ENCODE peak calls at places on chromosomes 4 and X, in four cellular contexts. Z is DND-41, X is right lobe of liver, Y is A549. A is an unnamed sample. For H3K4me1, the result is how much of the 10 kb centered on the place peaks cover.

GRCh38 chr4:121140712-121141111 is 23.4 kb downstream of the TNIP3 start:
- DNase-seq in Z (no peak), X (no peak), Y (no peak), A (no peak)

GRCh38 chrX:72238183-72238582 is 644 bp downstream of the ERCC6L start:
- DNase-seq in Z (no peak), X (no peak), Y (no peak), A (no peak)

GRCh38 chr4:111879539-111879938 is 265.7 kb upstream of the FAM241A start:
- DNase-seq in Z (no peak), X (no peak), Y (no peak), A (no peak)

GRCh38 chrX:74464722-74465121 is 43.4 kb downstream of the SLC16A2 start:
- DNase-seq in Z (no peak), X (no peak), Y (no peak), A (no peak)

GRCh38 chr4:39169426-39169825 is 12.9 kb upstream of the WDR19 start:
- DNase-seq in Z (no peak), X (no peak), Y (no peak), A (no peak)

GRCh38 chr4:94635172-94635571 is 122.6 kb upstream of the BMPR1B start:
- DNase-seq in Z (no peak), X (no peak), Y (no peak), A (no peak)

GRCh38 chr4:110309686-110310085 is 111.3 kb upstream of the ELOVL6 start:
- DNase-seq in Z (no peak), X (no peak), Y (no peak), A (no peak)

GRCh38 chrX:10049246-10049645 is 82.1 kb downstream of the CLDN34 start:
- DNase-seq in Z (no peak), X (no peak), Y (no peak), A (no peak)

GRCh38 chrX:134692990-134693389 is 34.7 kb upstream of the PLAC1 start:
- DNase-seq in Z (no peak), X (no peak), Y (peak), A (no peak)

GRCh38 chrX:114787016-114787415 is 203.1 kb downstream of the HTR2C start:
- DNase-seq in Z (no peak), X (no peak), Y (no peak), A (no peak)

GRCh38 chr4:99657801-99658200 is at the start of gene C4orf54:
- DNase-seq in Z (no peak), X (no peak), Y (no peak), A (no peak)

GRCh38 chrX:152614786-152615185 is 22.9 kb upstream of the GABRQ start:
- DNase-seq in Z (no peak), X (no peak), Y (no peak), A (no peak)

GRCh38 chr4:22048326-22048725 is 99.8 kb upstream of the KCNIP4 start:
- DNase-seq in Z (no peak), X (no peak), Y (no peak), A (no peak)

GRCh38 chrX:154748712-154749339 is 2.1 kb downstream of the GAB3 start:
- DNase-seq in Z (peak), X (no peak), Y (peak), A (peak)

GRCh38 chr4:33482773-33483172 is 2761.5 kb downstream of the ARAP2 start:
- DNase-seq in Z (no peak), X (no peak), Y (no peak), A (no peak)

GRCh38 chrX:55908685-55909212 is 191.2 kb downstream of the RRAGB start:
- DNase-seq in Z (no peak), X (no peak), Y (peak), A (no peak)

GRCh38 chr4:176654565-176655216 is 138.0 kb downstream of the VEGFC start:
- DNase-seq in Z (no peak), X (no peak), Y (no peak), A (no peak)

GRCh38 chrX:9724711-9725110 is 40.9 kb downstream of the GPR143 start:
- DNase-seq in Z (no peak), X (no peak), Y (no peak), A (no peak)

DNA sequence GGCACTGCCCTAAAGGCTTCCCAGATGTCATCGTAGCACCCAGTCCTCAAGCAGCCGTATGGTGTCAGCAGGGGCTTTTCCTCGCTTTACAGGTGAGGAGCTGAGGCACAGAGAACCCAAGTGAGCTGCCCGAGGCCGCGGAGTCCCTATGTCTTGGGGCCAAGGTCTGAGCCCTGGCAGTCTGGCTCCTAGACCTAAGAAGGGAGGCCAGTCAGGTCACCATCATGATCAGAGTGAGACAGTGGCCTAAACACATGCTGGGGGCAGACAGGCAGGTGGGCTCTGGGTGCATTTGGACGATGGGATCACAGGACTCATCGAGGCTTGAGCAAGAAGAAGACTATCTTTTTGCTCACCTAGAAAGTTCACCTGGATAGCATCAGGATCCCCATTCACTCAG is 94.9 kb downstream of the WFS1 start:
- DNase-seq in Z (no peak), X (no peak), Y (no peak), A (no peak)
- H3K27ac ChIP-seq in Z (no peak), X (no peak), Y (no peak), A (no peak)

DNA sequence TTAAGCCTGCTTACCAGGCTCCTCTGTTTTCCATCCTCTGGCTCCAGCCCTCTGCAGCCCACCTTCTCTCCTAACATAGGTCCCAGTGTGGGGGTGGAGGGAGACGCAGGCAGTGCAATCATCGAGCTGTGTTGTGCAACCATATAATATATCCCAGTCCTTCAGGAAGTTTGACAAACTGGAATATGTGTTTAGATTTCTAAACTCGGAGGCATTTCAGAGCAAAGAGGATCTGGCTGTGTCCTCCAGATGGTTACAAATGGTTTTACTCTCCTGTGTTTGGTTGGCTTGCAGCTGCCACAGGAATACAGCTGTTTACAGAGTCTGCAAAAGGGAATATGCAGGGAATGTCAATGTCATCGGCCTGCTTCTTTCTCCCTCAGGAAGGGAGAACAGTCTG is 195.3 kb upstream of the LNX1 start:
- DNase-seq in Z (no peak), X (no peak), Y (no peak), A (no peak)
- H3K4me3 ChIP-seq in Z (no peak), X (no peak), Y (no peak), A (no peak)

GRCh38 chr4:168882650-168883233 is 127.3 kb downstream of the CBR4 start:
- DNase-seq in Z (no peak), X (no peak), Y (peak), A (no peak)

GRCh38 chr4:168880087-168880675 is 129.9 kb downstream of the CBR4 start:
- DNase-seq in Z (no peak), X (no peak), Y (no peak), A (no peak)

GRCh38 chr4:168879178-168879577 is 130.9 kb downstream of the CBR4 start:
- DNase-seq in Z (no peak), X (no peak), Y (no peak), A (no peak)

GRCh38 chr4:168881754-168882153 is 128.3 kb downstream of the CBR4 start:
- DNase-seq in Z (no peak), X (no peak), Y (no peak), A (no peak)

GRCh38 chr4:168880811-168881595 is 129.1 kb downstream of the CBR4 start:
- DNase-seq in Z (no peak), X (no peak), Y (no peak), A (no peak)
- H3K4me1 ChIP-seq in Z (under half), X (under half), Y (under half), A (under half)

DNA sequence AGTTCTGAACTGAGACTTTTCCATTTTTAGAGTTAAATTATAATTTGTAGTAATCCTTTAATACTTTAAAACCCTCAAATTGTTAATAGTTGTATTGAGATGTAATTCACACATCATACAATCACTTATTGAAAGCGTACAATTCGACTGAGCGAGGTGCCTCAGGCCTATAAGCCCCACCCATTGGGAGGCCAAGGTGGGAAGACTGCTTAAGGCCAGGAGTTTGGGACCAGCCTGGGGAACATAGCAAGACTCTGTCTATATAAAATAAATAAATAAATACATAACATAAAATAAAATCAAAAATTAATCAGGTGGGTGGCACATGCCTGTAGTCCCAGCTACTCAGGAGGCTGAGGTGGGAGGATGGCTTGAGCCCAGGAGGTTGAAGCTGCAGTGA is 70.3 kb downstream of the RWDD4 start:
- DNase-seq in Z (no peak), X (no peak), Y (no peak), A (no peak)
- H3K27ac ChIP-seq in Z (no peak), X (no peak), Y (no peak), A (no peak)

GRCh38 chrX:100410083-100410590 is at the start of gene PCDH19:
- DNase-seq in Z (no peak), X (peak), Y (peak), A (no peak)
- H3K4me3 ChIP-seq in Z (no peak), X (no peak), Y (peak), A (no peak)

DNA sequence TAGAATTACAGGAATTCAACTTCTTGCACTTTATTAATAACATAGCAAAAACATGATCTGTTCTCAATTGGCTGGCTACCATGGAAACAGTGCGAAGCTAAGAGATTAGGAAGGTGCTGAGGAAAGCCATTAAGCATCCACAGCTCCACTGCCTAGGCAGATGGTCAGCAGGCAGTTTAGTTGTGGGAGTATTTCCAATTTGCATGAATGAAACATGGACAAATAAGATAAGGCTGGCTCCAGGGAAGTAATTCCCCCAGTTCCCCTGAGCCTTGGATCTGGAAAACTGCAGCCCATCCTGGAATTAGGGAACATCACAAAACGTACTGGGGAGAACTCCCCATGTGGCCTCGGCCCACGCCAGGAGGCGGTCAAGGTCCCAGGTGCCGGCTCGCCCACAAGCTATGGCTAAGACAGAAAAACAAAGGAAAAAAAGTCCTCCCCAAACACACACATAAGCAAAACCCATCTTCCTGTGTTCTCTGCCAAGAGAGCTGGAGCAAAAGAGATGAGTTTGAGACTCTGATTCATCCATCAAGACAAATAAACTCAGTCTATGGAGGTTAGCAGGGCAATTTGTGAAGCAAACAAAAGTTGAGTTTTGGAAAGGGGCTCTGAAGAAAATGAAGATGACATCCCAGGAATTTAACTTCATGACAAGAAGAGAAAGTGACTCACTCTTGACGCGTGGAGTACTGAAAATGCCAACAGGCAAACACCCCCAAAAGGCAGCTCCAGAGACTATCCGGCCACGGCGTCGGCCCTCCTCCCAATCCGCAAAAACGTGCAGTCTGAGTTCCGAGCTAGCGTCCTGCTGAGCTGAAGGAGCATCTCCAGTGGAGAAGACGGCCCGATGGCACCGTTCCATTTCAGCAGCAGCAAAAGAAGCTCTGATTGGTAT is 45.1 kb downstream of the IGFBP7 start:
- DNase-seq in Z (no peak), X (no peak), Y (peak), A (no peak)
- H3K4me1 ChIP-seq in Z (under half), X (under half), Y (half or more), A (under half)

DNA sequence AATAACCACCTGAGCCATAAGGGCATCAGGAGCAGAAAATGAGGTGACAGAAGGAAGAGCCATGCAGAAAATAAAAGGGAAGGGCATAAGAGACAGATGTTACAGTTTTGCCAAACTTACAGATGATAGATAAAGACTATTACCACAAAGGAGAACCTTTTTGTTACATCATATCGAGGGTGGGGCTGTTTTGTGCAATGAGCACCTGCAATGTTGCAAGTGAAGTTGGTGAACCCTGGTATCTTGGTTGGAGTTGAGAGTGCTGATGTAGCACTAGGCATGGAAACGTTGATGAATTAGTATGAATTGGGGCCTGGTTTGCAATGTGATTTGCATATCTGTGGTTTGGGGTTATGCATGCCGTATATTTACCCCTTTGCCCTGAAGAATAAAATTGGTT is 119.8 kb upstream of the TEX13D start:
- DNase-seq in Z (peak), X (no peak), Y (no peak), A (peak)
- H3K27ac ChIP-seq in Z (peak), X (no peak), Y (no peak), A (no peak)

DNA sequence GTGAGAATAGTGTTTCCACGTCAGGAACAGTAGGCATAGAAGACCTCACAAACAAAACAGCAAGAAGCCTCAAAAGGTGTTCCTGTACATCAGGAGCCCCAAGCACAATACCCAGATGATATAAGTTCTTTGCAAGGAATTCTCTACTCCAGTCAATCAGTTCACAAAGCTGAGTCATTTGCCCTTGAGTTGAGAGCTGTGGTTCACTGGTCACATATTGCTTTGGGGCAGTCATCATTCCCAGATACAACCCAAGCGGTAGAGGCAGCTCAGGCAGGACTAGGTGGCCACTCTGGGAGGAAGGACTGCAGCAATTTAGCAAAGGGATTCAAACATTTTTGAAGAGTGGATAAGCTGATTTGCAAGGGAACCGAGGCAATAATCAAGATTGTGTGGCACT is 551.5 kb upstream of the ZFP42 start:
- DNase-seq in Z (no peak), X (no peak), Y (no peak), A (no peak)
- H3K4me3 ChIP-seq in Z (no peak), X (no peak), Y (no peak), A (no peak)

A was measured in CD8-positive, alpha-beta memory T cell.